ENCODE peak calls at places on chromosomes 6 and 20, in six cellular contexts. One of them, this sample, is unnamed. For H3K36me3, the result is how much of the 10 kb centered on the place peaks cover.

GRCh38 chr6:30556964-30557682 is at the start of gene PRR3:
- DNase-seq in endodermal cell: peak
- DNase-seq in breast epithelium: peak
- DNase-seq in left ventricle myocardium inferior: peak
- DNase-seq in thoracic aorta: peak
- DNase-seq in right lobe of liver: peak
- DNase-seq in this sample: peak

GRCh38 chr6:88629838-88630462 is 333.5 kb downstream of the RNGTT start:
- DNase-seq in endodermal cell: peak
- DNase-seq in breast epithelium: no peak
- DNase-seq in left ventricle myocardium inferior: no peak
- DNase-seq in thoracic aorta: no peak
- DNase-seq in right lobe of liver: no peak
- DNase-seq in this sample: no peak

GRCh38 chr6:79894939-79895338 is 52.4 kb downstream of the ELOVL4 start:
- DNase-seq in endodermal cell: no peak
- DNase-seq in breast epithelium: no peak
- DNase-seq in left ventricle myocardium inferior: no peak
- DNase-seq in thoracic aorta: no peak
- DNase-seq in right lobe of liver: no peak
- DNase-seq in this sample: no peak

GRCh38 chr6:99254616-99255550 is 94.6 kb downstream of the FAXC start:
- DNase-seq in endodermal cell: no peak
- DNase-seq in breast epithelium: no peak
- DNase-seq in left ventricle myocardium inferior: no peak
- DNase-seq in thoracic aorta: no peak
- DNase-seq in right lobe of liver: no peak
- DNase-seq in this sample: no peak

GRCh38 chr6:5782783-5783567 is 223.8 kb downstream of the NRN1 start:
- DNase-seq in endodermal cell: peak
- DNase-seq in breast epithelium: no peak
- DNase-seq in left ventricle myocardium inferior: peak
- DNase-seq in thoracic aorta: no peak
- DNase-seq in right lobe of liver: no peak
- DNase-seq in this sample: no peak

GRCh38 chr6:8157839-8158238 is 55.5 kb upstream of the EEF1E1 start:
- DNase-seq in endodermal cell: no peak
- DNase-seq in breast epithelium: no peak
- DNase-seq in left ventricle myocardium inferior: no peak
- DNase-seq in thoracic aorta: no peak
- DNase-seq in right lobe of liver: no peak
- DNase-seq in this sample: no peak

GRCh38 chr6:1045239-1045638 is 266.7 kb upstream of the FOXQ1 start:
- DNase-seq in endodermal cell: no peak
- DNase-seq in breast epithelium: no peak
- DNase-seq in left ventricle myocardium inferior: no peak
- DNase-seq in thoracic aorta: no peak
- DNase-seq in right lobe of liver: no peak
- DNase-seq in this sample: no peak

GRCh38 chr20:24093666-24094065 is 105.1 kb upstream of the GGTLC1 start:
- DNase-seq in endodermal cell: no peak
- DNase-seq in breast epithelium: no peak
- DNase-seq in left ventricle myocardium inferior: no peak
- DNase-seq in thoracic aorta: no peak
- DNase-seq in right lobe of liver: no peak
- DNase-seq in this sample: no peak

GRCh38 chr6:11766589-11767450 is 11.8 kb downstream of the ADTRP start:
- DNase-seq in endodermal cell: no peak
- DNase-seq in breast epithelium: no peak
- DNase-seq in left ventricle myocardium inferior: no peak
- DNase-seq in thoracic aorta: no peak
- DNase-seq in right lobe of liver: no peak
- DNase-seq in this sample: peak

GRCh38 chr6:138227316-138227781 is 9.1 kb upstream of the PBOV1 start:
- DNase-seq in endodermal cell: no peak
- DNase-seq in breast epithelium: peak
- DNase-seq in left ventricle myocardium inferior: no peak
- DNase-seq in thoracic aorta: no peak
- DNase-seq in right lobe of liver: no peak
- DNase-seq in this sample: no peak

GRCh38 chr6:38436726-38437465 is 202.8 kb downstream of the BTBD9 start:
- DNase-seq in endodermal cell: no peak
- DNase-seq in breast epithelium: no peak
- DNase-seq in left ventricle myocardium inferior: no peak
- DNase-seq in thoracic aorta: no peak
- DNase-seq in right lobe of liver: no peak
- DNase-seq in this sample: no peak

GRCh38 chr6:34743625-34744293 is 13.5 kb upstream of the SNRPC start:
- DNase-seq in endodermal cell: no peak
- DNase-seq in breast epithelium: no peak
- DNase-seq in left ventricle myocardium inferior: no peak
- DNase-seq in thoracic aorta: no peak
- DNase-seq in right lobe of liver: no peak
- DNase-seq in this sample: no peak

GRCh38 chr6:524803-525202 is 132.1 kb downstream of the HUS1B start:
- DNase-seq in endodermal cell: peak
- DNase-seq in breast epithelium: no peak
- DNase-seq in left ventricle myocardium inferior: no peak
- DNase-seq in thoracic aorta: no peak
- DNase-seq in right lobe of liver: no peak
- DNase-seq in this sample: no peak

GRCh38 chr6:25645916-25646315 is 6.1 kb upstream of the SCGN start:
- DNase-seq in endodermal cell: no peak
- DNase-seq in breast epithelium: no peak
- DNase-seq in left ventricle myocardium inferior: no peak
- DNase-seq in thoracic aorta: no peak
- DNase-seq in right lobe of liver: no peak
- DNase-seq in this sample: no peak

GRCh38 chr20:9974324-9974723 is 60.5 kb upstream of the ANKEF1 start:
- DNase-seq in endodermal cell: peak
- DNase-seq in breast epithelium: no peak
- DNase-seq in left ventricle myocardium inferior: no peak
- DNase-seq in thoracic aorta: no peak
- DNase-seq in right lobe of liver: no peak
- DNase-seq in this sample: no peak
- TF ChIP-seq CTCF in endodermal cell: peak
- TF ChIP-seq CTCF in breast epithelium: no peak
- TF ChIP-seq CTCF in left ventricle myocardium inferior: no peak
- TF ChIP-seq CTCF in thoracic aorta: no peak
- TF ChIP-seq CTCF in right lobe of liver: no peak
- TF ChIP-seq CTCF in this sample: no peak

DNA sequence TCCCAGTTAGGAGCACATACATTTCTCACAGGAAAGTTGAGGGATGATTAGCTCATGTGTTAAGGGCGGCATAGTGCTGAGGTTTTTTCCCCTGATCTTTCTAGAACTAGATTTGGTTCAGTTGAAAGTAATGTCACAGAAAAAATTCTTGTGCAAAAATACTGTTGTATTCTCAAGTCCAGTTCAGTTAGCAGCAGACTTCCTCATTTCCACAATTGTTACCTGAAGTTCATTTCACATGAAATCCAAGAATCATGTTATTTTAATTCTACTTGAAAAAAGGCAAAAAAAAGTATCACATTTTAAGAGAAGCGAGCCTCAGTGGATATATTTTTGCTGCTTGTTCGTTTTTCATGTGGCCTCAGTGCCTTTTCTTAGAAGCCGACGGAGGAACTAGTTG is 227.8 kb downstream of the TMEM242 start:
- DNase-seq in endodermal cell: no peak
- DNase-seq in breast epithelium: no peak
- DNase-seq in left ventricle myocardium inferior: no peak
- DNase-seq in thoracic aorta: no peak
- DNase-seq in right lobe of liver: no peak
- DNase-seq in this sample: no peak
- H3K36me3 ChIP-seq in endodermal cell: under half
- H3K36me3 ChIP-seq in breast epithelium: under half
- H3K36me3 ChIP-seq in left ventricle myocardium inferior: under half
- H3K36me3 ChIP-seq in thoracic aorta: under half
- H3K36me3 ChIP-seq in right lobe of liver: under half
- H3K36me3 ChIP-seq in this sample: under half

DNA sequence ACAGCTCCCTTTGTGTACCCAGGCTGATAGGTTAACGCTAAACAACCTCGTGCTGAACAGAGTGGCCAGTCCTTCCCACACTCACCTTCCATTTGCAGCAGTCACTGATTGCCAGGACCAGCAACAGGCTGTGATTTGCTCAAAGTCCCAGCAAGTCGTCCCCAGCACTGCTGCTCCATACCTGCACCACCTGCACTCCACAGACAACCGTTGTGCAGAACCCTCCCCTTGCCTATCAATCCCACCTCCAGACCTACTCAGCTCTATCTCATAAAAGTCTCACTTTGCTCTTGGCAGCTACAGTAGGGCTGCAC is 43.1 kb upstream of the SCML4 start:
- DNase-seq in endodermal cell: peak
- DNase-seq in breast epithelium: no peak
- DNase-seq in left ventricle myocardium inferior: no peak
- DNase-seq in thoracic aorta: no peak
- DNase-seq in right lobe of liver: no peak
- DNase-seq in this sample: no peak
- TF ChIP-seq CTCF in endodermal cell: peak
- TF ChIP-seq CTCF in breast epithelium: no peak
- TF ChIP-seq CTCF in left ventricle myocardium inferior: no peak
- TF ChIP-seq CTCF in thoracic aorta: no peak
- TF ChIP-seq CTCF in right lobe of liver: no peak
- TF ChIP-seq CTCF in this sample: no peak

GRCh38 chr20:49636447-49636846 is 68.5 kb upstream of the PTGIS start:
- DNase-seq in endodermal cell: no peak
- DNase-seq in breast epithelium: no peak
- DNase-seq in left ventricle myocardium inferior: peak
- DNase-seq in thoracic aorta: no peak
- DNase-seq in right lobe of liver: no peak
- DNase-seq in this sample: no peak
- H3K36me3 ChIP-seq in endodermal cell: half or more
- H3K36me3 ChIP-seq in breast epithelium: under half
- H3K36me3 ChIP-seq in left ventricle myocardium inferior: half or more
- H3K36me3 ChIP-seq in thoracic aorta: under half
- H3K36me3 ChIP-seq in right lobe of liver: half or more
- H3K36me3 ChIP-seq in this sample: half or more

DNA sequence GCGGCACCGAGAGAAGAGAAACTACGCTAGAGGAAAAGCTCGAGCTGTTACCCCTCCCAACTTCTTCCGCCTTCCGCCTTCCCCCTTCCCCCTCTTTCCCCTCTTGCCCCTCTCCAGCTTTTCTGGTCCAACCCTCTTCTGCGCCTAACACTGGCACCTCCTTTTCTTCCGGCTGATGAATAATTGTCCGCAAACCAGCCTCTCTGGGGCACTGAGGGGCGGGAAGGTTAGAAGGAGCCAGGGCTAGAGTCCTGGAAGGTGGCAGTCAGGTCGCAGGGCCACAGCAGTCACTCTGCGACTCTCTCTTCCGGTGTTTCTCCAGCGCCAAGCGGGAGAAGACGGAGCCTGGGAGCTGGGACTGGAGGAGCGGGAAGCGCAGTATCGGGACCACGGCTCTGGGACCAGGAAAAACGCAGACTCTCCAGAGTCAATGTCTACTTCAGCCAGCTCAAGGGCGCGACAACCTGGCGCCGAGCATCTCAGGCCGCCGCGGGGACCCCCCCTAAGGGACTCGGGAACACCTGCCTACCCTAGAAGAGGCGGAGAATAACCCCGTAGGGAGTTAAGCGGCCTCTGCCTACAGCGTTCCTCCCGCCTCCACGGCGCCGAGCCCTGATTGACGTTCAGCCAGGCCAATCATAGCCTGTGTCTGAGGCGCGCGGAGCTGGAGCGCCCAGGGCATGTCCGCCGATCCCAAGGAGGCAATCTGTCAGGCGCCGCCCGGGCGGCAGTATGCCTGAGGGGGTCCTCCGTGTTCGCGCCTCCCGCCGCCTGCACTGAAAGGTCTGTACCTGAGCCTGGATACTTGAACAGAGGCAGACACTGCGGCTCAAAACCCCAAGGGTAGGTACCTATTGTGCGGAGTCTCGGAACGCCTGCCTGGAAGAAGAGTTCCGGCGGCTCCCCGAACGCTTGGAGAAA is 40.4 kb downstream of the PSMB9 start:
- DNase-seq in endodermal cell: peak
- DNase-seq in breast epithelium: peak
- DNase-seq in left ventricle myocardium inferior: peak
- DNase-seq in thoracic aorta: peak
- DNase-seq in right lobe of liver: peak
- DNase-seq in this sample: peak
- TF ChIP-seq CTCF in endodermal cell: peak
- TF ChIP-seq CTCF in breast epithelium: no peak
- TF ChIP-seq CTCF in left ventricle myocardium inferior: no peak
- TF ChIP-seq CTCF in thoracic aorta: no peak
- TF ChIP-seq CTCF in right lobe of liver: no peak
- TF ChIP-seq CTCF in this sample: no peak

DNA sequence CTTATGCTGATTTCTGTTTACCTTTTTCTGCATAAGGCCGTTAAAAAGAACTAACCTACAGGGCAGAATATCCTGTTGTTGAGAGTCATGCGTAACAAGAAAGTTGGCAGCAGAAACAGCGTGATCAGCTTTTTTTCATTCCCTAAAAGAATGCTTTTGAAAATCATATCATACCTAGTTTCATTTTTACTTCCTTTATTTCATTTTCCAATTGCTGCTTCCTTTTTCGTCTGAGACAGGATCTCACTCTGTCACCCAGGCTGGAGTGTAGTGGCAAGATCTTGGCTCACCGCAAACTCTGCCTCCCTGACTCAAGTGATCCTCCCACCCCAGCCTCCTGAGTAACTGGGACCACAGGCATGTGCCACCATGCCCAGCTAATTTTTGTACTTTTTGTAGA is 4.1 kb downstream of the CALHM6 start:
- DNase-seq in endodermal cell: no peak
- DNase-seq in breast epithelium: no peak
- DNase-seq in left ventricle myocardium inferior: no peak
- DNase-seq in thoracic aorta: no peak
- DNase-seq in right lobe of liver: no peak
- DNase-seq in this sample: no peak
- H3K36me3 ChIP-seq in endodermal cell: under half
- H3K36me3 ChIP-seq in breast epithelium: under half
- H3K36me3 ChIP-seq in left ventricle myocardium inferior: under half
- H3K36me3 ChIP-seq in thoracic aorta: under half
- H3K36me3 ChIP-seq in right lobe of liver: under half
- H3K36me3 ChIP-seq in this sample: under half

GRCh38 chr6:140538926-140539325 is 1164.5 kb upstream of the CITED2 start:
- DNase-seq in endodermal cell: no peak
- DNase-seq in breast epithelium: no peak
- DNase-seq in left ventricle myocardium inferior: no peak
- DNase-seq in thoracic aorta: no peak
- DNase-seq in right lobe of liver: no peak
- DNase-seq in this sample: no peak
- TF ChIP-seq CTCF in endodermal cell: peak
- TF ChIP-seq CTCF in breast epithelium: no peak
- TF ChIP-seq CTCF in left ventricle myocardium inferior: no peak
- TF ChIP-seq CTCF in thoracic aorta: no peak
- TF ChIP-seq CTCF in right lobe of liver: no peak
- TF ChIP-seq CTCF in this sample: no peak